ENCODE peak calls at places on chromosome 1, in ten cellular contexts. One of them, this sample, is unnamed.

GRCh38 chr1:7121622-7121988 is 336.4 kb downstream of the CAMTA1 start:
- DNase-seq in activated T-cell treated with anti-CD3 and anti-CD28 coated beads for 1 hour: no peak
- DNase-seq in iPS-NIHi11: no peak
- DNase-seq in brain microvascular endothelial cell: no peak
- DNase-seq in posterior cingulate gyrus: peak
- DNase-seq in NCI-H1417 treated with DMSO at 0.1 percent for 48 hours: no peak
- DNase-seq in T1000: no peak
- DNase-seq in IMR-90: no peak
- DNase-seq in Karpas-422: no peak
- DNase-seq in DND-41: no peak
- DNase-seq in this sample: no peak

GRCh38 chr1:197197430-197197997 is 51.0 kb upstream of the ASPM start:
- DNase-seq in T1000: no peak
- DNase-seq in activated T-cell treated with anti-CD3 and anti-CD28 coated beads for 1 hour: no peak
- DNase-seq in brain microvascular endothelial cell: no peak
- DNase-seq in posterior cingulate gyrus: no peak
- DNase-seq in Karpas-422: no peak
- DNase-seq in iPS-NIHi11: no peak
- DNase-seq in DND-41: no peak
- DNase-seq in NCI-H1417 treated with DMSO at 0.1 percent for 48 hours: no peak
- DNase-seq in IMR-90: no peak
- DNase-seq in this sample: no peak

GRCh38 chr1:213983589-213984386 is 4.0 kb upstream of the PROX1 start:
- DNase-seq in brain microvascular endothelial cell: no peak
- DNase-seq in IMR-90: no peak
- DNase-seq in iPS-NIHi11: peak
- DNase-seq in NCI-H1417 treated with DMSO at 0.1 percent for 48 hours: no peak
- DNase-seq in posterior cingulate gyrus: no peak
- DNase-seq in Karpas-422: no peak
- DNase-seq in activated T-cell treated with anti-CD3 and anti-CD28 coated beads for 1 hour: no peak
- DNase-seq in T1000: no peak
- DNase-seq in DND-41: no peak
- DNase-seq in this sample: no peak

GRCh38 chr1:89594096-89594740 is 38.7 kb upstream of the LRRC8C start:
- DNase-seq in brain microvascular endothelial cell: no peak
- DNase-seq in posterior cingulate gyrus: no peak
- DNase-seq in DND-41: no peak
- DNase-seq in IMR-90: peak
- DNase-seq in activated T-cell treated with anti-CD3 and anti-CD28 coated beads for 1 hour: no peak
- DNase-seq in iPS-NIHi11: no peak
- DNase-seq in T1000: no peak
- DNase-seq in NCI-H1417 treated with DMSO at 0.1 percent for 48 hours: no peak
- DNase-seq in Karpas-422: no peak
- DNase-seq in this sample: no peak

GRCh38 chr1:92210701-92211100 is 7.0 kb upstream of the C1orf146 start:
- DNase-seq in T1000: no peak
- DNase-seq in IMR-90: peak
- DNase-seq in DND-41: no peak
- DNase-seq in NCI-H1417 treated with DMSO at 0.1 percent for 48 hours: no peak
- DNase-seq in activated T-cell treated with anti-CD3 and anti-CD28 coated beads for 1 hour: no peak
- DNase-seq in iPS-NIHi11: no peak
- DNase-seq in posterior cingulate gyrus: no peak
- DNase-seq in brain microvascular endothelial cell: peak
- DNase-seq in Karpas-422: no peak
- DNase-seq in this sample: no peak

GRCh38 chr1:180974236-180974635 is 48.4 kb downstream of the STX6 start:
- DNase-seq in activated T-cell treated with anti-CD3 and anti-CD28 coated beads for 1 hour: no peak
- DNase-seq in NCI-H1417 treated with DMSO at 0.1 percent for 48 hours: no peak
- DNase-seq in Karpas-422: no peak
- DNase-seq in T1000: no peak
- DNase-seq in DND-41: no peak
- DNase-seq in iPS-NIHi11: no peak
- DNase-seq in brain microvascular endothelial cell: no peak
- DNase-seq in posterior cingulate gyrus: no peak
- DNase-seq in IMR-90: no peak
- DNase-seq in this sample: no peak

GRCh38 chr1:198212675-198213074 is 55.9 kb downstream of the NEK7 start:
- DNase-seq in DND-41: no peak
- DNase-seq in NCI-H1417 treated with DMSO at 0.1 percent for 48 hours: no peak
- DNase-seq in activated T-cell treated with anti-CD3 and anti-CD28 coated beads for 1 hour: no peak
- DNase-seq in T1000: no peak
- DNase-seq in brain microvascular endothelial cell: peak
- DNase-seq in posterior cingulate gyrus: peak
- DNase-seq in IMR-90: peak
- DNase-seq in iPS-NIHi11: no peak
- DNase-seq in Karpas-422: no peak
- DNase-seq in this sample: no peak

GRCh38 chr1:200445213-200445612 is 35.4 kb upstream of the ZNF281 start:
- DNase-seq in T1000: peak
- DNase-seq in Karpas-422: no peak
- DNase-seq in IMR-90: peak
- DNase-seq in DND-41: no peak
- DNase-seq in brain microvascular endothelial cell: peak
- DNase-seq in activated T-cell treated with anti-CD3 and anti-CD28 coated beads for 1 hour: no peak
- DNase-seq in NCI-H1417 treated with DMSO at 0.1 percent for 48 hours: no peak
- DNase-seq in posterior cingulate gyrus: no peak
- DNase-seq in iPS-NIHi11: no peak
- DNase-seq in this sample: no peak

GRCh38 chr1:222288056-222288455 is 259.8 kb downstream of the HHIPL2 start:
- DNase-seq in activated T-cell treated with anti-CD3 and anti-CD28 coated beads for 1 hour: no peak
- DNase-seq in IMR-90: peak
- DNase-seq in iPS-NIHi11: no peak
- DNase-seq in T1000: peak
- DNase-seq in posterior cingulate gyrus: no peak
- DNase-seq in Karpas-422: peak
- DNase-seq in brain microvascular endothelial cell: no peak
- DNase-seq in NCI-H1417 treated with DMSO at 0.1 percent for 48 hours: no peak
- DNase-seq in DND-41: no peak
- DNase-seq in this sample: no peak

GRCh38 chr1:221720545-221720944 is 21.3 kb downstream of the DUSP10 start:
- DNase-seq in T1000: no peak
- DNase-seq in IMR-90: peak
- DNase-seq in DND-41: no peak
- DNase-seq in activated T-cell treated with anti-CD3 and anti-CD28 coated beads for 1 hour: no peak
- DNase-seq in NCI-H1417 treated with DMSO at 0.1 percent for 48 hours: no peak
- DNase-seq in brain microvascular endothelial cell: no peak
- DNase-seq in posterior cingulate gyrus: no peak
- DNase-seq in iPS-NIHi11: no peak
- DNase-seq in Karpas-422: no peak
- DNase-seq in this sample: no peak

GRCh38 chr1:203189951-203190352 is 3.4 kb upstream of the CHI3L1 start:
- DNase-seq in IMR-90: peak
- DNase-seq in activated T-cell treated with anti-CD3 and anti-CD28 coated beads for 1 hour: no peak
- DNase-seq in Karpas-422: peak
- DNase-seq in iPS-NIHi11: no peak
- DNase-seq in DND-41: no peak
- DNase-seq in NCI-H1417 treated with DMSO at 0.1 percent for 48 hours: no peak
- DNase-seq in posterior cingulate gyrus: peak
- DNase-seq in brain microvascular endothelial cell: no peak
- DNase-seq in T1000: no peak
- DNase-seq in this sample: no peak

GRCh38 chr1:228921473-228921872 is 186.2 kb downstream of the RHOU start:
- DNase-seq in DND-41: no peak
- DNase-seq in IMR-90: no peak
- DNase-seq in Karpas-422: no peak
- DNase-seq in activated T-cell treated with anti-CD3 and anti-CD28 coated beads for 1 hour: no peak
- DNase-seq in T1000: no peak
- DNase-seq in posterior cingulate gyrus: no peak
- DNase-seq in NCI-H1417 treated with DMSO at 0.1 percent for 48 hours: no peak
- DNase-seq in iPS-NIHi11: no peak
- DNase-seq in brain microvascular endothelial cell: no peak
- DNase-seq in this sample: no peak

GRCh38 chr1:160428655-160429054 is 28.3 kb downstream of the VANGL2 start:
- DNase-seq in posterior cingulate gyrus: no peak
- DNase-seq in iPS-NIHi11: peak
- DNase-seq in DND-41: peak
- DNase-seq in activated T-cell treated with anti-CD3 and anti-CD28 coated beads for 1 hour: no peak
- DNase-seq in Karpas-422: peak
- DNase-seq in NCI-H1417 treated with DMSO at 0.1 percent for 48 hours: no peak
- DNase-seq in IMR-90: peak
- DNase-seq in brain microvascular endothelial cell: peak
- DNase-seq in T1000: no peak
- DNase-seq in this sample: no peak

GRCh38 chr1:3910769-3911520 is 10.9 kb upstream of the C1orf174 start:
- DNase-seq in Karpas-422: peak
- DNase-seq in T1000: no peak
- DNase-seq in NCI-H1417 treated with DMSO at 0.1 percent for 48 hours: peak
- DNase-seq in iPS-NIHi11: peak
- DNase-seq in DND-41: peak
- DNase-seq in activated T-cell treated with anti-CD3 and anti-CD28 coated beads for 1 hour: peak
- DNase-seq in posterior cingulate gyrus: peak
- DNase-seq in brain microvascular endothelial cell: peak
- DNase-seq in IMR-90: peak
- DNase-seq in this sample: peak

This sample was measured in H1.